ENCODE peak calls at places on chromosomes 5 and 9, in five cellular contexts. S, O, H, G and Q are unnamed samples.

GRCh38 chr9:13811876-13812275 is 502.1 kb downstream of the NFIB start:
- DNase-seq in S (no peak), O (no peak), H (no peak), G (no peak), Q (no peak)

GRCh38 chr9:96478829-96479371 is 28.9 kb downstream of the HABP4 start:
- DNase-seq in S (no peak), O (no peak), H (no peak), G (no peak), Q (no peak)

GRCh38 chr5:65623482-65623881 is 651 bp downstream of the TRIM23 start:
- DNase-seq in S (no peak), O (no peak), H (no peak), G (peak; percentile 6), Q (no peak)

GRCh38 chr5:169251685-169252084 is 49.3 kb downstream of the SLIT3 start:
- DNase-seq in S (no peak), O (no peak), H (no peak), G (no peak), Q (no peak)

GRCh38 chr9:89874351-89875321 is 269.8 kb downstream of the GADD45G start:
- DNase-seq in S (peak; percentile 20), O (peak; percentile 30), H (no peak), G (no peak), Q (peak; percentile 69)

GRCh38 chr5:139658501-139658927 is 10.4 kb downstream of the CXXC5 start:
- DNase-seq in S (no peak), O (no peak), H (no peak), G (peak; percentile 46), Q (peak; percentile 69)

GRCh38 chr5:63686938-63687337 is 275.3 kb downstream of the HTR1A start:
- DNase-seq in S (peak; percentile 13), O (no peak), H (no peak), G (no peak), Q (no peak)

GRCh38 chr9:92483896-92484545 is 1.7 kb upstream of the ASPN start:
- DNase-seq in S (no peak), O (no peak), H (no peak), G (no peak), Q (no peak)

GRCh38 chr9:121154782-121155181 is 46.9 kb downstream of the RAB14 start:
- DNase-seq in S (no peak), O (no peak), H (no peak), G (no peak), Q (no peak)

GRCh38 chr5:175616083-175616482 is 41.8 kb upstream of the HRH2 start:
- DNase-seq in S (no peak), O (no peak), H (no peak), G (no peak), Q (no peak)

GRCh38 chr5:142320851-142321560 is 3.8 kb downstream of the SPRY4 start:
- DNase-seq in S (no peak), O (no peak), H (no peak), G (peak; percentile 86), Q (no peak)

GRCh38 chr9:104968025-104968982 is 40.3 kb upstream of the ABCA1 start:
- DNase-seq in S (peak; percentile 90), O (peak; percentile 93), H (no peak), G (peak; percentile 88), Q (peak; percentile 94)

GRCh38 chr9:81626511-81626910 is 62.8 kb downstream of the TLE1 start:
- DNase-seq in S (no peak), O (no peak), H (no peak), G (no peak), Q (no peak)

GRCh38 chr9:92265159-92265558 is 28.3 kb downstream of the IARS1 start:
- DNase-seq in S (no peak), O (no peak), H (no peak), G (peak; percentile 64), Q (no peak)

GRCh38 chr9:4700093-4700492 is 20.7 kb downstream of the CDC37L1 start:
- DNase-seq in S (no peak), O (no peak), H (no peak), G (no peak), Q (no peak)

GRCh38 chr9:120820095-120820494 is 22.6 kb downstream of the PSMD5 start:
- DNase-seq in S (no peak), O (no peak), H (no peak), G (no peak), Q (no peak)

GRCh38 chr5:126100767-126101166 is 322.4 kb upstream of the GRAMD2B start:
- DNase-seq in S (no peak), O (no peak), H (no peak), G (peak; percentile 3), Q (no peak)

GRCh38 chr9:18748106-18748719 is 274.3 kb downstream of the ADAMTSL1 start:
- DNase-seq in S (no peak), O (no peak), H (no peak), G (no peak), Q (no peak)

GRCh38 chr9:81529556-81530193 is 159.7 kb downstream of the TLE1 start:
- DNase-seq in S (no peak), O (no peak), H (no peak), G (no peak), Q (peak; percentile 28)

GRCh38 chr9:16132513-16132912 is 579.7 kb downstream of the CCDC171 start:
- DNase-seq in S (no peak), O (no peak), H (no peak), G (no peak), Q (no peak)

GRCh38 chr5:89037090-89037489 is 154.1 kb upstream of the MEF2C start:
- DNase-seq in S (no peak), O (no peak), H (no peak), G (no peak), Q (no peak)

GRCh38 chr5:128407956-128408355 is 130.1 kb downstream of the FBN2 start:
- DNase-seq in S (no peak), O (no peak), H (no peak), G (no peak), Q (no peak)

GRCh38 chr5:134574521-134574920 is 49.1 kb downstream of the JADE2 start:
- DNase-seq in S (no peak), O (no peak), H (no peak), G (no peak), Q (no peak)

GRCh38 chr5:134090482-134090881 is 24.0 kb upstream of the TCF7 start:
- DNase-seq in S (no peak), O (no peak), H (no peak), G (no peak), Q (no peak)

GRCh38 chr5:129988453-129988852 is 84.2 kb downstream of the CHSY3 start:
- DNase-seq in S (no peak), O (no peak), H (no peak), G (no peak), Q (no peak)

GRCh38 chr5:135255461-135256178 is 143.4 kb downstream of the MACROH2A1 start:
- DNase-seq in S (no peak), O (no peak), H (no peak), G (no peak), Q (no peak)

GRCh38 chr5:160565376-160565775 is 143.7 kb downstream of the PTTG1 start:
- DNase-seq in S (no peak), O (no peak), H (no peak), G (no peak), Q (no peak)

GRCh38 chr9:130313103-130313858 is 47.7 kb downstream of the HMCN2 start:
- DNase-seq in S (no peak), O (no peak), H (no peak), G (no peak), Q (no peak)

GRCh38 chr9:130311019-130311773 is 45.6 kb downstream of the HMCN2 start:
- DNase-seq in S (no peak), O (no peak), H (no peak), G (no peak), Q (no peak)

GRCh38 chr9:130310456-130310855 is 44.9 kb downstream of the HMCN2 start:
- DNase-seq in S (no peak), O (no peak), H (no peak), G (no peak), Q (no peak)

GRCh38 chr9:130309689-130310455 is 44.3 kb downstream of the HMCN2 start:
- DNase-seq in S (no peak), O (no peak), H (no peak), G (no peak), Q (no peak)

GRCh38 chr9:130311774-130312140 is 46.2 kb downstream of the HMCN2 start:
- DNase-seq in S (no peak), O (no peak), H (no peak), G (no peak), Q (no peak)
- TF ChIP-seq POLR2A in S (no peak), O (no peak), H (no peak), G (no peak), Q (no peak)

GRCh38 chr9:88387733-88388202 is 476 bp upstream of the SPIN1 start:
- DNase-seq in S (peak; percentile 54), O (peak; percentile 68), H (no peak), G (peak; percentile 53), Q (no peak)
- TF ChIP-seq POLR2A in S (peak; percentile 16), O (no peak), H (no peak), G (no peak), Q (no peak)

DNA sequence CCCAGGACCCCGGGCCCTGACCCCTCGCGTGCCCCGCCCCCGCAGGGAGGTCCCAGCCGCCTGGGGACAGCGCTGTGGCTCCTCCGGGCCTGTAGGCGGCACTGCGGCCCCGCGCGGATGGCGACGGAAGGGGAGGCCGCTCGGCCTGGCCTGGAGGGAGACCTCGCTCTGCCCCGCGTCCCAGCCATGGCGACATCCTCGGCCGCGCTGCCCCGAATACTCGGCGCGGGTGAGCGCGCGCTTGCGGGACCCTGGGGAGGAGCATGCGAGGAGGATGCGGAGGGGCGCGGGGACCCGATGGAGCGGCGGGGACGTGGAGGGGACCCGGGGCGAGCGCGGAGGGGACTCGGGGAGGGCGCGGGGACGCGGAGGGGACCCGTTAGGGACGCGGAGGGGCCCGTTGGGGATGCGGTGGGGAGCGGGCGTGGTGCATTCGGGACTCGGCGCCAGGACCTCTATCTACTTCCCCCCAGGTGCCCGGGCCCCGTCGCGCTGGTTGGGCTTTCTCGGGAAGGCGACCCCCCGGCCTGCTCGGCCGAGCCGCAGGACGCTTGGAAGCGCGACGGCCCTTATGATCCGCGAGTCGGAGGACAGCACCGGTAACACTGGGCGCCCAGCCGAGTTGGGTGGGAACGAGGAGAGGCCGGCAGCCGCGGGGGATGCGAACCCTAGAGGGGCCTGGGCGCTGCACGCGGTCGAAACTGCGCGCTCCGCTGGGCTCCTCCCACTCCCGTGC is at the start of gene MRPS2:
- DNase-seq in S (peak; percentile 85), O (peak; percentile 88), H (no peak), G (peak; percentile 89), Q (peak; percentile 71)
- TF ChIP-seq POLR2A in S (no peak), O (no peak), H (no peak), G (peak; percentile 63), Q (no peak)

DNA sequence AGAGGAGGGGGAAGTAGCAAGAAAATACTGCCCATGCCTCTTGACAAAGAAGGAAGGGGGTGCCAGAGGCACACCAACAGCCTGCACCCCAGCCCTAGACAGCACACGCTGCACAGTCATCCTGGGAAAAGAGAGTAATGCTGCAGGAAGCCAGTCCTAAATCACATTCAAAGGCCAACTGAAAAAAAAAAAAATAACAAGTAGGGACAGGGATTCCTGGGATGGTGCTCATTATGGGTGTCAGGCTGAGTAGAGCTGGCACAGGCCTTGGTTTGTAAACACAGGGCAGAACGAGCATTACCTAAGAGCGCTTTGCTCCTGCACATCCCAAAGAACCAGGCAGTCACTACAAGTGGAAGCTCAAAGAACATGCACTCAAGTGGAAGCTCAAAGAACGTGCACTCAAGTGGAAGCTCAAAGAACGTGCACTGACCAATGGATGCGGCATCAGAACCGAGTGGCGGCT is 7.8 kb downstream of the RAPGEF1 start:
- DNase-seq in S (no peak), O (no peak), H (no peak), G (peak; percentile 20), Q (peak; percentile 85)
- TF ChIP-seq POLR2A in S (no peak), O (no peak), H (no peak), G (no peak), Q (peak; percentile 29)